ENCODE peak calls at places on chromosomes 2 and 18, in four cellular contexts. K is LoVo, A is cardiac septum, P is kidney glomerular epithelial cell. Q is an unnamed sample.

GRCh38 chr2:237473474-237474453 is 13.3 kb upstream of the MLPH start:
- DNase-seq in K (no peak), A (peak), P (no peak), Q (no peak)

GRCh38 chr2:112869258-112869842 is 32.8 kb upstream of the IL1B start:
- DNase-seq in K (peak), A (peak), P (peak), Q (no peak)

GRCh38 chr2:120908314-120908975 is 172.8 kb downstream of the GLI2 start:
- DNase-seq in K (no peak), A (no peak), P (no peak), Q (no peak)

GRCh38 chr2:9178905-9179571 is 27.6 kb upstream of the ASAP2 start:
- DNase-seq in K (peak), A (no peak), P (peak), Q (peak)

GRCh38 chr2:437772-438393 is 150.0 kb upstream of the ALKAL2 start:
- DNase-seq in K (peak), A (no peak), P (no peak), Q (no peak)

GRCh38 chr2:9473985-9474360 is 378 bp upstream of the IAH1 start:
- DNase-seq in K (no peak), A (no peak), P (no peak), Q (no peak)

GRCh38 chr2:20012032-20012281 is 511 bp downstream of the MATN3 start:
- DNase-seq in K (no peak), A (no peak), P (no peak), Q (no peak)

GRCh38 chr2:200702646-200703118 is 109.0 kb upstream of the BZW1 start:
- DNase-seq in K (no peak), A (no peak), P (no peak), Q (no peak)

GRCh38 chr2:165203689-165204559 is at the start of gene SCN3A:
- DNase-seq in K (peak), A (no peak), P (peak), Q (no peak)

GRCh38 chr18:49052891-49053644 is 102.3 kb upstream of the SMAD7 start:
- DNase-seq in K (no peak), A (no peak), P (peak), Q (no peak)

GRCh38 chr2:182229288-182229687 is 197.5 kb downstream of the PDE1A start:
- DNase-seq in K (no peak), A (no peak), P (peak), Q (no peak)

GRCh38 chr2:41965886-41966285 is 81.9 kb upstream of the PKDCC start:
- DNase-seq in K (no peak), A (no peak), P (no peak), Q (no peak)

GRCh38 chr2:113219889-113220641 is 46.3 kb downstream of the PSD4 start:
- DNase-seq in K (peak), A (no peak), P (no peak), Q (no peak)